ENCODE peak calls at places on chromosomes 12 and 14, in seven cellular contexts. Y is body of pancreas, F is IMR-90, S is ovary, G is gastrocnemius medialis, Q is sigmoid colon, N is Peyer's patch. H is an unnamed sample.

GRCh38 chr12:112551681-112552080 is 132.9 kb downstream of the PTPN11 start:
- DNase-seq in F (no peak), N (no peak), Y (no peak), S (no peak), Q (no peak), G (no peak), H (no peak)

GRCh38 chr12:82672811-82673495 is 13.8 kb upstream of the TMTC2 start:
- DNase-seq in G (no peak), S (no peak), Y (no peak), N (no peak), Q (no peak), F (no peak), H (no peak)

GRCh38 chr14:78606111-78606510 is 435.9 kb downstream of the NRXN3 start:
- DNase-seq in F (peak), G (no peak), Y (no peak), N (no peak), S (no peak), Q (no peak), H (no peak)

GRCh38 chr12:107519906-107520859 is 165.4 kb upstream of the PWP1 start:
- DNase-seq in Q (no peak), N (no peak), S (no peak), Y (no peak), G (no peak), F (no peak), H (no peak)

GRCh38 chr12:46794593-46795190 is 31.1 kb downstream of the SLC38A4 start:
- DNase-seq in F (no peak), Y (no peak), N (no peak), S (no peak), G (no peak), Q (no peak), H (no peak)

GRCh38 chr12:105083551-105084105 is 630 bp downstream of the ALDH1L2 start:
- DNase-seq in Q (peak), Y (peak), S (peak), F (peak), G (peak), N (peak), H (peak)

GRCh38 chr14:67512463-67513134 is 20.5 kb upstream of the PLEKHH1 start:
- DNase-seq in Y (no peak), Q (no peak), S (no peak), G (no peak), F (no peak), N (no peak), H (no peak)

GRCh38 chr12:25689996-25690501 is 137.0 kb upstream of the LMNTD1 start:
- DNase-seq in S (peak), N (no peak), F (no peak), Y (peak), Q (peak), G (no peak), H (peak)

GRCh38 chr12:121939190-121939589 is 20.8 kb downstream of the CFAP251 start:
- DNase-seq in G (no peak), Y (no peak), Q (no peak), F (no peak), N (peak), S (no peak), H (no peak)

GRCh38 chr14:28629328-28630004 is 137.1 kb upstream of the FOXG1 start:
- DNase-seq in F (no peak), Q (no peak), G (no peak), N (no peak), S (no peak), Y (no peak), H (no peak)

GRCh38 chr12:121087467-121088207 is 45.0 kb upstream of the P2RX7 start:
- DNase-seq in S (no peak), Y (no peak), G (no peak), Q (no peak), N (no peak), F (no peak), H (no peak)

GRCh38 chr14:89673499-89674225 is 256.6 kb upstream of the FOXN3 start:
- DNase-seq in Q (no peak), N (no peak), Y (no peak), F (peak), S (no peak), G (no peak), H (no peak)

GRCh38 chr14:51609987-51610283 is 41.8 kb upstream of the FRMD6 start:
- DNase-seq in F (peak), N (no peak), G (no peak), S (no peak), Y (no peak), Q (no peak), H (no peak)

GRCh38 chr12:62722971-62723680 is 211.8 kb downstream of the PPM1H start:
- DNase-seq in N (no peak), F (peak), Y (no peak), G (no peak), Q (no peak), S (no peak), H (no peak)

GRCh38 chr12:117733292-117733805 is 235.4 kb downstream of the KSR2 start:
- DNase-seq in N (no peak), G (no peak), Q (no peak), Y (no peak), S (no peak), F (no peak), H (no peak)

GRCh38 chr12:68776976-68777610 is 30.9 kb upstream of the MDM2 start:
- DNase-seq in N (no peak), S (no peak), Y (no peak), F (no peak), G (no peak), Q (no peak), H (no peak)

GRCh38 chr14:100773331-100774163 is 46.9 kb downstream of the DLK1 start:
- DNase-seq in N (no peak), G (no peak), S (peak), Q (peak), Y (no peak), F (no peak), H (no peak)

GRCh38 chr12:51906452-51907082 is 737 bp upstream of the ACVRL1 start:
- DNase-seq in Y (no peak), Q (peak), F (no peak), S (no peak), N (peak), G (no peak), H (no peak)

GRCh38 chr14:105627701-105628100 is 101.3 kb downstream of the TMEM121 start:
- DNase-seq in Y (no peak), G (no peak), N (peak), F (no peak), S (no peak), Q (no peak), H (no peak)

GRCh38 chr14:37591311-37591940 is 3.6 kb downstream of the FOXA1 start:
- DNase-seq in F (no peak), S (no peak), G (no peak), Y (no peak), Q (no peak), N (peak), H (no peak)

GRCh38 chr12:108896331-108896730 is 16.4 kb downstream of the DAO start:
- DNase-seq in N (no peak), Y (no peak), S (no peak), G (no peak), Q (no peak), F (no peak), H (no peak)

GRCh38 chr12:124302807-124303578 is 8.1 kb downstream of the RFLNA start:
- DNase-seq in G (no peak), Q (no peak), Y (no peak), N (peak), F (no peak), S (no peak), H (no peak)

GRCh38 chr12:82300611-82301010 is 57.6 kb downstream of the CCDC59 start:
- DNase-seq in G (no peak), S (no peak), Y (no peak), F (no peak), N (no peak), Q (no peak), H (no peak)

GRCh38 chr14:85380891-85381290 is 149.1 kb upstream of the FLRT2 start:
- DNase-seq in F (no peak), Q (no peak), Y (no peak), N (no peak), G (no peak), S (no peak), H (no peak)

GRCh38 chr14:105201928-105202513 is 20.9 kb upstream of the NUDT14 start:
- DNase-seq in F (no peak), N (no peak), Y (no peak), Q (no peak), S (no peak), G (no peak), H (no peak)

GRCh38 chr14:87996276-87996592 is 3.3 kb upstream of the GALC start:
- DNase-seq in F (peak), G (no peak), N (no peak), S (no peak), Y (no peak), Q (no peak), H (no peak)

GRCh38 chr12:92064420-92064819 is 81.2 kb downstream of the BTG1 start:
- DNase-seq in Y (peak), G (no peak), S (no peak), Q (no peak), F (no peak), N (no peak), H (no peak)

GRCh38 chr14:23362200-23362599 is 2.8 kb downstream of the EFS start:
- DNase-seq in F (peak), Y (no peak), G (no peak), S (no peak), N (no peak), Q (no peak), H (no peak)

GRCh38 chr12:6049992-6050391 is 74.5 kb downstream of the VWF start:
- DNase-seq in S (no peak), G (no peak), Y (no peak), Q (no peak), N (no peak), F (no peak), H (no peak)

GRCh38 chr14:68951051-68951797 is 27.9 kb downstream of the ACTN1 start:
- DNase-seq in N (peak), S (peak), G (peak), F (peak), Y (peak), Q (peak), H (peak)

GRCh38 chr14:102517412-102518062 is 8.0 kb upstream of the ANKRD9 start:
- DNase-seq in N (peak), F (no peak), G (no peak), Q (peak), Y (no peak), S (peak), H (peak)

GRCh38 chr12:18135509-18135908 is 45.5 kb upstream of the RERGL start:
- DNase-seq in Q (no peak), N (no peak), G (no peak), F (no peak), S (no peak), Y (no peak), H (no peak)

GRCh38 chr12:3193755-3194154 is 116.6 kb downstream of the TSPAN9 start:
- DNase-seq in N (no peak), G (no peak), S (no peak), F (no peak), Q (no peak), Y (no peak), H (no peak)

GRCh38 chr14:69079188-69079742 is 73.7 kb downstream of the DCAF5 start:
- DNase-seq in G (no peak), F (peak), Y (peak), N (no peak), S (no peak), Q (no peak), H (no peak)

GRCh38 chr12:12533238-12533829 is 29.3 kb downstream of the DUSP16 start:
- DNase-seq in F (no peak), N (peak), Y (peak), Q (no peak), G (peak), S (peak), H (peak)

GRCh38 chr14:92103363-92103762 is 3.0 kb downstream of the ATXN3 start:
- DNase-seq in S (no peak), Q (no peak), F (no peak), Y (no peak), G (no peak), N (no peak), H (no peak)
- H3K27ac ChIP-seq in S (no peak), Q (no peak), F (peak), Y (no peak), G (no peak), N (no peak), H (no peak)

GRCh38 chr12:126726481-126727217 is 1540.3 kb upstream of the TMEM132C start:
- DNase-seq in G (no peak), F (no peak), N (no peak), Q (no peak), S (no peak), Y (no peak), H (no peak)

GRCh38 chr12:126727218-126727601 is 1539.8 kb upstream of the TMEM132C start:
- DNase-seq in Q (no peak), S (no peak), F (no peak), Y (no peak), G (no peak), N (no peak), H (no peak)

DNA sequence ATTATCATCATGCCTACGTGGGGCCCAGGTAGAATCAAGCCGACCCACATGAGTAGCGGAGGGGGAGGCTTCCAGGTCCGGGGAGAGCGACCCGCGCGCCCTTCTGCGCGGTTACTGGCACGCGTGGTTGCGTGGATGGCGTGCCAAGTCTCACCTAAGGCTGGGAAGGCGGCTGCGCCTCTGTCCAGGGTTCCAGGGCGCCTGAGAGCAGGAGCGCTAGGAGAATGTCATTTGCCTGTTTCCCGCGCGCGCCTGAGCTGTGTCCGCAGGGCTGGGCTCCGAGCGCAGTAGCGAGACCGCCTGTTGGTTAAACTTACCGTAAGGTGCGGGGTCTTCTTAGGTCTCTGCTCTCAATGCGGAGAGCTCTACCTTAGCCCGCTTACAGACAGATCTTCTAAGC is 1539.3 kb upstream of the TMEM132C start:
- DNase-seq in Q (no peak), N (no peak), F (no peak), Y (no peak), S (no peak), G (no peak), H (no peak)
- H3K4me3 ChIP-seq in Q (no peak), N (no peak), F (no peak), Y (no peak), S (no peak), G (no peak), H (no peak)

DNA sequence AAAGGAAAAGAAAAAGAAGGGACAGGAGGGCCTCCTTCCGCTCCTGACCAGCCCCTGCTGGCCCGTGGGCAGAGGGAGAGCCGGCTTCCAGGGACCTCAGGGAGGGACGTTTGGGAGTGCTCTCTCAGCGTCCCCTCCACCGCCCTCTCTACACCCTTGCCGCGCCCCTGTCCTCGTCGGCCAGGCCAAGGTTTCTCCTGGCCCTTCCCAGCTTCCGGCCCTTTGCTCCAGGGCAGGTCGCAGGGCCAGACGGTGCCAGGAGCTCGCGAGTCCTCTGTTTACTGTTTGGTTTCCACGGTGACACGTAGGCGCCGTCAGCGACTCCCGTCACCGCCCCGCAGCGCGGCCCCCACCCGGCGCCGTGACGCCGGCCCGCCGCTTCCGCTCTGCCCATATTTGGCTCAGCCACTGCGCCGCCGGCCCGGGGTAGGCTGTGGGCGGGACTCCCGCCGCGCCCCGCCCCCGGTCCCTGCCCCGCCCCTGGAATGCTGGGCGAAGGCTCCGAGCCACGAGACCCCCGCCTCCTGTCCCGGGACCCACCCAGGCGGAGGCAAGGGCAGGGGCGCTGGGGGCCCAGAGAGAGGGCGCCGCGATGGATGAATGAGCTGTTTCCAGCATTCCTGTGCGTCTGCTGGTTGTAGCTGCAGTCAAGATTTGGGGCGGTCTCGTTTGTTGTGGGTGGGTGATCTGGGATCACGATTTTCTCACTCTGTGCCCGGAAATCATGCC is 15.5 kb downstream of the FOS start:
- DNase-seq in G (peak), F (peak), N (peak), Q (peak), S (peak), Y (peak), H (peak)
- TF ChIP-seq POLR2A in G (peak), F (peak), N (peak), Q (no peak), S (peak), Y (peak), H (peak)

GRCh38 chr14:53034688-53035087 is 83.8 kb upstream of the FERMT2 start:
- DNase-seq in Y (no peak), F (no peak), Q (no peak), N (no peak), S (no peak), G (no peak), H (no peak)
- H3K27ac ChIP-seq in Y (no peak), F (no peak), Q (no peak), N (no peak), S (no peak), G (no peak), H (no peak)

GRCh38 chr14:104135904-104136471 is 2.4 kb upstream of the KIF26A start:
- DNase-seq in N (peak), Q (no peak), Y (no peak), G (no peak), F (no peak), S (peak), H (peak)

GRCh38 chr14:104133496-104133895 is 4.9 kb upstream of the KIF26A start:
- DNase-seq in Y (no peak), G (no peak), F (no peak), Q (peak), N (no peak), S (no peak), H (peak)

GRCh38 chr14:104134061-104134965 is 4.1 kb upstream of the KIF26A start:
- DNase-seq in Q (no peak), S (no peak), Y (no peak), F (no peak), N (peak), G (no peak), H (peak)

GRCh38 chr14:104136472-104137296 is 1.7 kb upstream of the KIF26A start:
- DNase-seq in Y (no peak), F (no peak), Q (no peak), N (peak), S (peak), G (no peak), H (peak)

DNA sequence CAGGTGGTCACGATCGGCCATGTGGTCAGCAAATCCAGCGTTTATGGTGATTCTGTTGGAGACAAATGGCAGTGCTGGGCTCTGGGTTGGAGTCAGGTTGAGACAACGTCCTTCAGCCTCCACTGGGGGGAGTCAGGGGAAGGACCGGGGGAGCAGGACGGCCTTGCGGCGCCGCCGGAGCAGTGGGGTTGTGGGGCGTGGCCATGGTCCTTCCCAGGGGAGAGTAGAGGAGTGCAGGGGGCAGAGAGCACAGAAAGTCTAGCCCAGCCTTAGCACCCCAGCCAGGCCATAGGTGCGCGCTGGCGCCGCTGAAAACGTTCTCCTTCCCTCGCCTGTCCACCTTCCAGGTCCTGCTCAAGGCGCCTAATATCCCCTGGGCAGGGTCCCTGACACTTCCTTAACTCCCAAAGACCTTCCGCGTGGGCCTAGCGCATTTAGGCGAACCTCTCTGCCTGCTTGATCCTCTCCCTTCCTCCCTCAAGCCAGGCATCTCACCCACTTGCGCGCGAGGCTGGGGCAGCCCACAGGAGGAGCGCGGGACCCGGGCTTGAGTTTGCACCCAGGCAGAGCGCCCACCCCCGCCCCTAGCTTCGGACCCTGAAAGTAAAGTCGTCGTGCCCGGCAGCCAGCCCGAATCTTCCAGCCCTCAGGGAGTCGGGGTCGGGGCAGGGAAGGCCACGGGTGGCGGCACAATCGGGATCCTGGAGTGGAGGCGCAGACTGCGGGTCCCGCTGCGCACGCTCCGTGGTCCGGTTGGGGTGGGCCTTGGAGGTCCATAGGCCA is 3.1 kb upstream of the KIF26A start:
- DNase-seq in N (peak), Y (no peak), F (no peak), Q (no peak), G (no peak), S (peak), H (no peak)
- H3K4me3 ChIP-seq in N (no peak), Y (no peak), F (no peak), Q (no peak), G (no peak), S (no peak), H (no peak)

DNA sequence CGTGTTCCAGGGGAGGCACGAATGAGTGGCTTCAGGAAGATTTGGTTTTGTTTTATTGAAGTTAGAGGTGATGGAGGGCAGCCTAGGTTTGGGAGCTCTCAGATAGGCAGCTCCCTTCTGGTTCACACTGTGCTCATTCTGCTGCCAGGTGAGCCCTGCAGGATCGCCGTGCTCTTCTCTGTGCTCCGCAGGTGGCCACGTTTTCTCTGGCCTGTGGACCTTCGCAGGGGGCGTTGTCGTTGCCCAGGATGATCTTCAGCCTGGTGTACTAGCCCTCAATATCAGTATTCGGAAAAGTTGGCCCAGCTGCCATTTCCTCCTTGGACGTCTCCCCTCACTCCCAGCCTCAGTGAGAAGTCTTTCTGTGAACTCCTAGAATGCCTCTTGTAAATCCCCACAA is 69.5 kb downstream of the PELI2 start:
- DNase-seq in Q (no peak), S (no peak), Y (no peak), F (no peak), N (no peak), G (no peak), H (no peak)
- TF ChIP-seq POLR2A in Q (no peak), S (no peak), Y (no peak), F (no peak), N (no peak), G (no peak), H (no peak)

GRCh38 chr12:162467-163307 is 51.3 kb downstream of the SLC6A12 start:
- DNase-seq in Y (no peak), S (no peak), F (no peak), N (no peak), G (no peak), Q (no peak), H (peak)
- H3K27ac ChIP-seq in Y (no peak), S (no peak), F (no peak), N (no peak), G (no peak), Q (no peak), H (no peak)